ENCODE peak calls at places on chromosome 18, in ten cellular contexts. R, H, D, V, X, O, A, B, I and K are unnamed samples.

GRCh38 chr18:5455644-5456043 is 88.2 kb downstream of the EPB41L3 start:
- DNase-seq in V (peak), R (no peak), A (no peak), B (no peak), D (peak), O (no peak), I (no peak), H (no peak), X (no peak), K (no peak)

GRCh38 chr18:35827275-35827929 is 145.1 kb upstream of the RMP24 start:
- DNase-seq in I (no peak), R (peak), V (no peak), B (no peak), O (no peak), H (no peak), A (no peak), X (no peak), D (no peak), K (no peak)

GRCh38 chr18:6396276-6396675 is 18.4 kb downstream of the L3MBTL4 start:
- DNase-seq in V (no peak), B (no peak), O (no peak), H (no peak), I (no peak), D (no peak), R (no peak), X (no peak), A (no peak), K (no peak)

GRCh38 chr18:51721388-51721787 is 523.9 kb upstream of the MEX3C start:
- DNase-seq in H (no peak), R (no peak), B (no peak), X (no peak), O (no peak), A (no peak), D (no peak), I (no peak), V (no peak), K (no peak)

GRCh38 chr18:43092539-43092938 is 22.9 kb downstream of the RIT2 start:
- DNase-seq in X (no peak), A (no peak), R (no peak), H (no peak), I (no peak), O (no peak), V (no peak), D (no peak), B (no peak), K (no peak)

GRCh38 chr18:76801567-76802505 is 20.5 kb upstream of the ZNF236 start:
- DNase-seq in I (no peak), O (peak), X (peak), B (peak), H (peak), V (no peak), A (peak), R (peak), D (peak), K (peak)

GRCh38 chr18:12837747-12838146 is 46.3 kb downstream of the PTPN2 start:
- DNase-seq in R (no peak), D (peak), A (no peak), X (no peak), B (no peak), H (no peak), I (no peak), O (no peak), V (no peak), K (no peak)

GRCh38 chr18:10936211-10937053 is 212.9 kb downstream of the PIEZO2 start:
- DNase-seq in B (peak), D (peak), H (no peak), V (no peak), X (peak), A (no peak), I (no peak), R (no peak), O (no peak), K (no peak)

GRCh38 chr18:47143899-47144485 is 6.3 kb downstream of the HDHD2 start:
- DNase-seq in R (no peak), V (no peak), H (no peak), I (no peak), D (no peak), X (no peak), O (no peak), B (no peak), A (no peak), K (no peak)

GRCh38 chr18:2424420-2424819 is 146.9 kb downstream of the METTL4 start:
- DNase-seq in D (no peak), A (no peak), V (no peak), X (peak), I (no peak), H (no peak), B (no peak), O (no peak), R (no peak), K (no peak)

GRCh38 chr18:37986665-37987064 is 421.1 kb upstream of the CELF4 start:
- DNase-seq in V (no peak), X (no peak), I (no peak), H (no peak), B (no peak), R (no peak), A (no peak), O (no peak), D (no peak), K (no peak)

GRCh38 chr18:47206945-47207637 is 30.9 kb upstream of the IER3IP1 start:
- DNase-seq in I (no peak), R (no peak), O (no peak), X (no peak), A (no peak), B (no peak), V (no peak), H (no peak), D (peak), K (no peak)

GRCh38 chr18:48348739-48349138 is 60.4 kb downstream of the ZBTB7C start:
- DNase-seq in A (no peak), R (no peak), V (no peak), X (no peak), I (no peak), B (no peak), O (no peak), D (no peak), H (no peak), K (no peak)